ENCODE peak calls at places on chromosomes 2 and 18, in seven cellular contexts. W is fibroblast of lung, U is upper lobe of left lung, E is A549, P is GM12865, D is kidney, C is neural crest cell. X is an unnamed sample.

GRCh38 chr2:44184106-44184505 is 15.4 kb downstream of the PPM1B start:
- DNase-seq in E (no peak), C (no peak), D (no peak), U (no peak), P (no peak), W (no peak), X (no peak)

GRCh38 chr18:48754993-48755473 is 195.7 kb downstream of the SMAD7 start:
- DNase-seq in P (peak), W (no peak), C (no peak), U (no peak), D (peak), E (no peak), X (no peak)

GRCh38 chr2:120626566-120626965 is 109.1 kb upstream of the GLI2 start:
- DNase-seq in E (no peak), W (no peak), P (no peak), D (no peak), U (no peak), C (no peak), X (no peak)

GRCh38 chr2:127175821-127176354 is 44.2 kb downstream of the CYP27C1 start:
- DNase-seq in P (no peak), W (no peak), U (no peak), C (no peak), D (peak), E (no peak), X (no peak)

GRCh38 chr2:45483997-45484396 is 127.1 kb downstream of the SRBD1 start:
- DNase-seq in P (no peak), U (no peak), D (no peak), W (no peak), C (no peak), E (peak), X (no peak)

GRCh38 chr2:143974262-143974661 is 545.7 kb downstream of the ZEB2 start:
- DNase-seq in P (no peak), W (peak), U (no peak), D (no peak), C (no peak), E (no peak), X (no peak)

GRCh38 chr2:238169021-238169707 is 10.4 kb downstream of the ERFE start:
- DNase-seq in D (no peak), W (peak), E (peak), C (no peak), U (no peak), P (no peak), X (no peak)

GRCh38 chr2:56476509-56477071 is 292.8 kb downstream of the CCDC85A start:
- DNase-seq in U (no peak), D (no peak), P (no peak), C (no peak), E (no peak), W (no peak), X (no peak)

GRCh38 chr2:42372801-42373200 is 11.8 kb upstream of the COX7A2L start:
- DNase-seq in U (no peak), C (no peak), D (no peak), W (no peak), P (no peak), E (no peak), X (no peak)

GRCh38 chr2:166464187-166464586 is 29.9 kb downstream of the SCN7A start:
- DNase-seq in W (peak), P (no peak), C (no peak), D (no peak), U (no peak), E (no peak), X (no peak)

GRCh38 chr2:95374029-95374428 is 28.5 kb upstream of the FAHD2A start:
- DNase-seq in E (no peak), D (peak), C (no peak), W (no peak), P (no peak), U (no peak), X (no peak)

GRCh38 chr18:55268146-55268545 is 308.9 kb upstream of the CCDC68 start:
- DNase-seq in E (no peak), C (no peak), W (peak), D (no peak), P (peak), U (no peak), X (no peak)

GRCh38 chr2:71941731-71942575 is 205.7 kb downstream of the CYP26B1 start:
- DNase-seq in U (no peak), E (no peak), C (no peak), W (no peak), D (no peak), P (no peak), X (no peak)

GRCh38 chr18:68778280-68778875 is 19.5 kb upstream of the CCDC102B start:
- DNase-seq in D (no peak), W (no peak), U (no peak), E (no peak), C (no peak), P (no peak), X (no peak)